ENCODE peak calls at places on chromosomes 13 and 19, in six cellular contexts. X is tibial nerve, V is OCI-LY7, G is SK-N-SH, T is colonic mucosa, N is lower lobe of right lung. U is an unnamed sample. For H3K9me3, the result is how much of the 10 kb centered on the place peaks cover.

GRCh38 chr13:27375686-27376326 is 48.6 kb upstream of the GTF3A start:
- DNase-seq in X (no peak), V (peak), G (peak), T (peak), N (peak), U (no peak)

GRCh38 chr19:16541526-16542044 is 652 bp downstream of the CHERP start:
- DNase-seq in X (no peak), V (peak), G (peak), T (no peak), N (no peak), U (no peak)

GRCh38 chr13:77384999-77385398 is 58.1 kb upstream of the MYCBP2 start:
- DNase-seq in X (no peak), V (no peak), G (no peak), T (no peak), N (no peak), U (no peak)

GRCh38 chr13:32548837-32549236 is 10.2 kb upstream of the N4BP2L2 start:
- DNase-seq in X (no peak), V (no peak), G (no peak), T (no peak), N (no peak), U (no peak)

GRCh38 chr13:96068729-96069128 is 15.5 kb upstream of the UGGT2 start:
- DNase-seq in X (no peak), V (no peak), G (no peak), T (no peak), N (no peak), U (no peak)

GRCh38 chr13:114055766-114056165 is 76.7 kb downstream of the RASA3 start:
- DNase-seq in X (no peak), V (no peak), G (no peak), T (no peak), N (no peak), U (no peak)

GRCh38 chr19:48510421-48511268 is 990 bp downstream of the LMTK3 start:
- DNase-seq in X (peak), V (peak), G (peak), T (peak), N (peak), U (no peak)

GRCh38 chr19:46731007-46731501 is 14.1 kb upstream of the PRKD2 start:
- DNase-seq in X (no peak), V (no peak), G (no peak), T (no peak), N (peak), U (no peak)

GRCh38 chr13:76223565-76223964 is 587.4 kb downstream of the LMO7 start:
- DNase-seq in X (no peak), V (no peak), G (no peak), T (no peak), N (no peak), U (peak)

GRCh38 chr19:6987850-6988249 is 33.4 kb downstream of the MBD3L2B start:
- DNase-seq in X (no peak), V (no peak), G (no peak), T (no peak), N (no peak), U (no peak)
- H3K9me3 ChIP-seq in X (under half), V (under half), G (under half), T (under half), N (under half), U (under half)

GRCh38 chr19:58547323-58548312 is 3.8 kb downstream of the TRIM28 start:
- DNase-seq in X (no peak), V (no peak), G (no peak), T (no peak), N (no peak), U (no peak)
- H3K9me3 ChIP-seq in X (under half), V (under half), G (under half), T (under half), N (under half), U (under half)

GRCh38 chr19:33532859-33533455 is 11.4 kb upstream of the PEPD start:
- DNase-seq in X (no peak), V (no peak), G (no peak), T (no peak), N (no peak), U (peak)
- H3K9me3 ChIP-seq in X (under half), V (under half), G (under half), T (under half), N (under half), U (under half)

GRCh38 chr19:22335716-22336115 is 49.5 kb downstream of the ZNF729 start:
- DNase-seq in X (no peak), V (no peak), G (no peak), T (no peak), N (no peak), U (no peak)
- H3K9me3 ChIP-seq in X (under half), V (under half), G (under half), T (under half), N (under half), U (under half)

GRCh38 chr19:9445037-9445436 is 9.7 kb upstream of the ZNF266 start:
- DNase-seq in X (no peak), V (no peak), G (no peak), T (no peak), N (no peak), U (no peak)
- H3K9me3 ChIP-seq in X (half or more), V (under half), G (under half), T (under half), N (half or more), U (half or more)

GRCh38 chr19:37403403-37403802 is 32.5 kb downstream of the ZNF527 start:
- DNase-seq in X (no peak), V (no peak), G (no peak), T (no peak), N (no peak), U (no peak)
- H3K9me3 ChIP-seq in X (half or more), V (under half), G (under half), T (under half), N (half or more), U (under half)

DNA sequence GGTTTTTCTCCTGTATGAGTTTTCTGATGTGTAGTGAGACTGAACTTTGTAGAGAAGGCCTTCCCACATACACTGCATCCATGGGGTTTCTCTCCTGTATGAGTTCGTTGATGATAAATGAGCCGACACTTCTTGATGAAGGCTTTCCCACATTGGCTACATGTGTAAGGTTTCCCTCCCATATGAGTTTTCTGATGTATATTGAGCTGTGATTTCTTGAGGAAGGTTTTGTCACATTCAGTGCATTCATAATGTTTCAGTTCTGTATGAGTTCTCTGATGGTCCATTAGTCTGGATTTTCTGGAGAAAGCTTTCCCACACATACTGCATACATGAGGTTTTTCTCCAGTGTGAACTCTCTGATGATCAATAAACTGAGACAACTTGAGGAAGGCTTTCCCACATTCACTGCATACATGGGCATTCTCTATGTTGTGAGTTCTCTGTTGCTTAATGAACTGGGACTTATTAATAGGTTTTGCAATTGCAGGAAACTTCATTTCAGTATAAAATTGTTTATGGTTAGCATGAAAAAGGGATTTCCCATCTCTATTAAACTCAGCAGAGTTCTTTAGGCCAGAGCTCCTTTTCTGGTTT is 7.5 kb upstream of the ZNF350 start:
- DNase-seq in X (no peak), V (no peak), G (no peak), T (no peak), N (no peak), U (no peak)
- H3K9me3 ChIP-seq in X (half or more), V (under half), G (under half), T (under half), N (half or more), U (half or more)

GRCh38 chr13:93777504-93777903 is 550.9 kb downstream of the GPC6 start:
- DNase-seq in X (no peak), V (no peak), G (no peak), T (no peak), N (no peak), U (no peak)
- H3K9me3 ChIP-seq in X (under half), V (under half), G (under half), T (under half), N (under half), U (under half)

GRCh38 chr19:9877775-9878510 is 42.8 kb downstream of the PIN1 start:
- DNase-seq in X (no peak), V (no peak), G (no peak), T (no peak), N (no peak), U (no peak)
- H3K9me3 ChIP-seq in X (under half), V (under half), G (under half), T (under half), N (under half), U (under half)

DNA sequence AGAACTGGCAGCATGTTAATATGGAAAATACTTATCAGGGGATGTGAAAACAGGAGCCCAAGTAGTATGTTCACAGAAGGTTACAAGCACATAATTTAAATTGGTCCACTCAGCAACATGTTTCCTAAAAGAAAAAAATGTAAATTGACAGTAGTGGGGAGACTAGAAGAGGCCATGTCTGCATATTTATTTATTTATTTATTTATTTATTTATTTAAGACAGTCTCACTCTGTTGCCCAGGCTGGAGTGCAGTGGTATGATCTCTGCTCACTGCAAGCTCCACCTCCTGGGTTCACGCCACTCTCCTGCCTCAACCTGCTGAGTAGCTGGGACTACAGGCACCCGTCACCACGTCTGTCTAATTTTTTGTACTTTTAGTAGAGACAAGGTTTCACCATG is 13.7 kb upstream of the ZNF8 start:
- DNase-seq in X (no peak), V (no peak), G (no peak), T (no peak), N (no peak), U (no peak)
- H3K9me3 ChIP-seq in X (half or more), V (half or more), G (under half), T (under half), N (half or more), U (half or more)

U was measured in NT2/D1.